ENCODE peak calls at places on chromosomes 5 and 9, in eight cellular contexts. One of them, this sample, is unnamed.

GRCh38 chr5:142078251-142078650 is 30.3 kb upstream of the NDFIP1 start:
- DNase-seq in fibroblast of the aortic adventitia: no peak
- DNase-seq in WTC11: no peak
- DNase-seq in dorsolateral prefrontal cortex: no peak
- DNase-seq in endothelial cell: no peak
- DNase-seq in progenitor cell of endocrine pancreas: no peak
- DNase-seq in neural crest cell: no peak
- DNase-seq in CD4-positive, alpha-beta T cell: no peak
- DNase-seq in this sample: no peak

GRCh38 chr5:1524799-1525623 is 1.3 kb upstream of the LPCAT1 start:
- DNase-seq in fibroblast of the aortic adventitia: no peak
- DNase-seq in WTC11: peak
- DNase-seq in dorsolateral prefrontal cortex: peak
- DNase-seq in endothelial cell: no peak
- DNase-seq in progenitor cell of endocrine pancreas: no peak
- DNase-seq in neural crest cell: no peak
- DNase-seq in CD4-positive, alpha-beta T cell: no peak
- DNase-seq in this sample: no peak

GRCh38 chr5:4101189-4101588 is 505.6 kb downstream of the IRX1 start:
- DNase-seq in fibroblast of the aortic adventitia: no peak
- DNase-seq in WTC11: no peak
- DNase-seq in dorsolateral prefrontal cortex: no peak
- DNase-seq in endothelial cell: no peak
- DNase-seq in progenitor cell of endocrine pancreas: no peak
- DNase-seq in neural crest cell: no peak
- DNase-seq in CD4-positive, alpha-beta T cell: no peak
- DNase-seq in this sample: peak

GRCh38 chr5:175678074-175678473 is 20.2 kb downstream of the HRH2 start:
- DNase-seq in fibroblast of the aortic adventitia: no peak
- DNase-seq in WTC11: no peak
- DNase-seq in dorsolateral prefrontal cortex: no peak
- DNase-seq in endothelial cell: no peak
- DNase-seq in progenitor cell of endocrine pancreas: no peak
- DNase-seq in neural crest cell: no peak
- DNase-seq in CD4-positive, alpha-beta T cell: no peak
- DNase-seq in this sample: no peak

GRCh38 chr5:3120013-3120412 is 368.5 kb upstream of the IRX2 start:
- DNase-seq in fibroblast of the aortic adventitia: no peak
- DNase-seq in WTC11: no peak
- DNase-seq in dorsolateral prefrontal cortex: no peak
- DNase-seq in endothelial cell: no peak
- DNase-seq in progenitor cell of endocrine pancreas: no peak
- DNase-seq in neural crest cell: no peak
- DNase-seq in CD4-positive, alpha-beta T cell: no peak
- DNase-seq in this sample: no peak

GRCh38 chr5:38905516-38905915 is 59.7 kb downstream of the OSMR start:
- DNase-seq in fibroblast of the aortic adventitia: peak
- DNase-seq in WTC11: no peak
- DNase-seq in dorsolateral prefrontal cortex: no peak
- DNase-seq in endothelial cell: no peak
- DNase-seq in progenitor cell of endocrine pancreas: no peak
- DNase-seq in neural crest cell: no peak
- DNase-seq in CD4-positive, alpha-beta T cell: no peak
- DNase-seq in this sample: no peak

GRCh38 chr9:105385372-105385985 is 62.4 kb upstream of the FSD1L start:
- DNase-seq in fibroblast of the aortic adventitia: peak
- DNase-seq in WTC11: no peak
- DNase-seq in dorsolateral prefrontal cortex: no peak
- DNase-seq in endothelial cell: no peak
- DNase-seq in progenitor cell of endocrine pancreas: no peak
- DNase-seq in neural crest cell: no peak
- DNase-seq in CD4-positive, alpha-beta T cell: peak
- DNase-seq in this sample: no peak

GRCh38 chr9:127090341-127090985 is 32.0 kb downstream of the ANGPTL2 start:
- DNase-seq in fibroblast of the aortic adventitia: no peak
- DNase-seq in WTC11: no peak
- DNase-seq in dorsolateral prefrontal cortex: no peak
- DNase-seq in endothelial cell: no peak
- DNase-seq in progenitor cell of endocrine pancreas: no peak
- DNase-seq in neural crest cell: no peak
- DNase-seq in CD4-positive, alpha-beta T cell: no peak
- DNase-seq in this sample: no peak

GRCh38 chr5:59486508-59486907 is 407.0 kb downstream of the PDE4D start:
- DNase-seq in fibroblast of the aortic adventitia: no peak
- DNase-seq in WTC11: no peak
- DNase-seq in dorsolateral prefrontal cortex: no peak
- DNase-seq in endothelial cell: no peak
- DNase-seq in progenitor cell of endocrine pancreas: no peak
- DNase-seq in neural crest cell: no peak
- DNase-seq in CD4-positive, alpha-beta T cell: no peak
- DNase-seq in this sample: no peak

GRCh38 chr5:140249536-140249935 is 53.4 kb downstream of the PFDN1 start:
- DNase-seq in fibroblast of the aortic adventitia: no peak
- DNase-seq in WTC11: no peak
- DNase-seq in dorsolateral prefrontal cortex: no peak
- DNase-seq in endothelial cell: no peak
- DNase-seq in progenitor cell of endocrine pancreas: no peak
- DNase-seq in neural crest cell: no peak
- DNase-seq in CD4-positive, alpha-beta T cell: no peak
- DNase-seq in this sample: no peak

GRCh38 chr5:71907001-71907564 is 188.0 kb downstream of the CARTPT start:
- DNase-seq in fibroblast of the aortic adventitia: no peak
- DNase-seq in WTC11: no peak
- DNase-seq in dorsolateral prefrontal cortex: no peak
- DNase-seq in endothelial cell: no peak
- DNase-seq in progenitor cell of endocrine pancreas: no peak
- DNase-seq in neural crest cell: no peak
- DNase-seq in CD4-positive, alpha-beta T cell: no peak
- DNase-seq in this sample: no peak

GRCh38 chr5:150780180-150780692 is 1.7 kb downstream of the SMIM3 start:
- DNase-seq in fibroblast of the aortic adventitia: peak
- DNase-seq in WTC11: no peak
- DNase-seq in dorsolateral prefrontal cortex: no peak
- DNase-seq in endothelial cell: no peak
- DNase-seq in progenitor cell of endocrine pancreas: no peak
- DNase-seq in neural crest cell: no peak
- DNase-seq in CD4-positive, alpha-beta T cell: no peak
- DNase-seq in this sample: no peak

GRCh38 chr5:72790188-72790587 is 26.3 kb upstream of the TNPO1 start:
- DNase-seq in fibroblast of the aortic adventitia: peak
- DNase-seq in WTC11: no peak
- DNase-seq in dorsolateral prefrontal cortex: no peak
- DNase-seq in endothelial cell: no peak
- DNase-seq in progenitor cell of endocrine pancreas: no peak
- DNase-seq in neural crest cell: no peak
- DNase-seq in CD4-positive, alpha-beta T cell: no peak
- DNase-seq in this sample: no peak

GRCh38 chr5:73797142-73797530 is 171.1 kb downstream of the ARHGEF28 start:
- DNase-seq in fibroblast of the aortic adventitia: peak
- DNase-seq in WTC11: no peak
- DNase-seq in dorsolateral prefrontal cortex: no peak
- DNase-seq in endothelial cell: no peak
- DNase-seq in progenitor cell of endocrine pancreas: no peak
- DNase-seq in neural crest cell: no peak
- DNase-seq in CD4-positive, alpha-beta T cell: no peak
- DNase-seq in this sample: no peak

GRCh38 chr5:125011982-125012381 is 265.5 kb upstream of the ZNF608 start:
- DNase-seq in fibroblast of the aortic adventitia: no peak
- DNase-seq in WTC11: no peak
- DNase-seq in dorsolateral prefrontal cortex: no peak
- DNase-seq in endothelial cell: no peak
- DNase-seq in progenitor cell of endocrine pancreas: no peak
- DNase-seq in neural crest cell: no peak
- DNase-seq in CD4-positive, alpha-beta T cell: no peak
- DNase-seq in this sample: no peak

GRCh38 chr5:172659909-172660628 is 19.0 kb downstream of the NEURL1B start:
- DNase-seq in fibroblast of the aortic adventitia: peak
- DNase-seq in WTC11: peak
- DNase-seq in dorsolateral prefrontal cortex: peak
- DNase-seq in endothelial cell: no peak
- DNase-seq in progenitor cell of endocrine pancreas: peak
- DNase-seq in neural crest cell: peak
- DNase-seq in CD4-positive, alpha-beta T cell: no peak
- DNase-seq in this sample: peak

GRCh38 chr5:103425686-103426454 is 136.7 kb downstream of the NUDT12 start:
- DNase-seq in fibroblast of the aortic adventitia: no peak
- DNase-seq in WTC11: no peak
- DNase-seq in dorsolateral prefrontal cortex: no peak
- DNase-seq in endothelial cell: no peak
- DNase-seq in progenitor cell of endocrine pancreas: no peak
- DNase-seq in neural crest cell: no peak
- DNase-seq in CD4-positive, alpha-beta T cell: no peak
- DNase-seq in this sample: no peak

GRCh38 chr5:10679336-10679988 is 81.6 kb downstream of the DAP start:
- DNase-seq in fibroblast of the aortic adventitia: no peak
- DNase-seq in WTC11: no peak
- DNase-seq in dorsolateral prefrontal cortex: no peak
- DNase-seq in endothelial cell: no peak
- DNase-seq in progenitor cell of endocrine pancreas: no peak
- DNase-seq in neural crest cell: no peak
- DNase-seq in CD4-positive, alpha-beta T cell: no peak
- DNase-seq in this sample: no peak

GRCh38 chr9:14992516-14992915 is 82.3 kb upstream of the FREM1 start:
- DNase-seq in fibroblast of the aortic adventitia: peak
- DNase-seq in WTC11: no peak
- DNase-seq in dorsolateral prefrontal cortex: no peak
- DNase-seq in endothelial cell: no peak
- DNase-seq in progenitor cell of endocrine pancreas: no peak
- DNase-seq in neural crest cell: no peak
- DNase-seq in CD4-positive, alpha-beta T cell: no peak
- DNase-seq in this sample: no peak

DNA sequence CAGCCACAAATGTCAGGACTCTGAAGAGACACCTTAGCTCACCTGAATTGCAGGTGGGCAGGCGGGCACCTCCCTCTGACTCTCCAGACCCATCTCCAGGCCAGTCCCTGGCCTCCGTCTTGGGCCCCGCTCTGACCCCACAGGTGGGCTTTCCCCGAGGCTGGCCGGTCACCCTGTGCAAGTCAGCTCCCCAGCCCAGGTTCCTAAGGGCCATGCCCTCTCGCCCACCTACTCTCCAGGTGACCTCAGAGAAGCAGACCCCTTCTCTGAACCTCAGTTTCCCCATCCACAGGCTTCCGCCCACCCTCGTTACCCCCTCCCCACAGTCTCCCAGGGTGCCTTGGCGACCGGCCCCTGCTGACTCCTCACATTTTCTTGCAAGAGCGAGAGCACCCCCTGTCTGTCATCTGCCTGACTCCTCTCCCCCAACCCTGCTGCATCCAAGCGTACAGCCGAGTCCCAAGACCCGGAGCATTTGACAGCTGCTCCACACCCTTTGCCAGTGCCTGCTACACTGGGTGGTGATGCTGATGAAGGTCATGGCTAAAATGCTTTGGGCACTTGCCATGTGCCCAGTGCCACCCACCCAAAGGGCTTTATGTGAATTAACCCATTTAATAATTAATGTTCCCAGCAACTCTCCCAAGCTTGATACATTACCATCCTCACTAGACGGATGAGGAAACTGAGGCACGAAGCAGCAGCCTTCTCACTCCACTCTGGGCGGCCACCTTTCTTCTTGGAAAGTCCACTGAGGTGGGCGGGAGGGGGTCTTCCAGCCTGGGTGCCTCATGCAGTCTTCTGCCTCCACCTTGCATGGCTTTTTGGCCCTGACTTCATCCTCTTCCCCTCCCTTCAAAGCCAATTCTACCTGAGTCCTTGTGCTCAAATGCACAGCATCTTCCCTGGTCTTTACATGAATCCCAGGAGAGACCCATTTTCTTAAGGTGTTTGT is 51.1 kb upstream of the ORM1 start:
- DNase-seq in fibroblast of the aortic adventitia: peak
- DNase-seq in WTC11: peak
- DNase-seq in dorsolateral prefrontal cortex: peak
- DNase-seq in endothelial cell: peak
- DNase-seq in progenitor cell of endocrine pancreas: no peak
- DNase-seq in neural crest cell: peak
- DNase-seq in CD4-positive, alpha-beta T cell: no peak
- DNase-seq in this sample: peak
- TF ChIP-seq CTCF in fibroblast of the aortic adventitia: peak
- TF ChIP-seq CTCF in WTC11: no peak
- TF ChIP-seq CTCF in dorsolateral prefrontal cortex: peak
- TF ChIP-seq CTCF in endothelial cell: peak
- TF ChIP-seq CTCF in progenitor cell of endocrine pancreas: peak
- TF ChIP-seq CTCF in neural crest cell: peak
- TF ChIP-seq CTCF in CD4-positive, alpha-beta T cell: no peak
- TF ChIP-seq CTCF in this sample: peak

GRCh38 chr5:118791986-118792734 is 196.2 kb downstream of the DTWD2 start:
- DNase-seq in fibroblast of the aortic adventitia: peak
- DNase-seq in WTC11: peak
- DNase-seq in dorsolateral prefrontal cortex: peak
- DNase-seq in endothelial cell: peak
- DNase-seq in progenitor cell of endocrine pancreas: no peak
- DNase-seq in neural crest cell: peak
- DNase-seq in CD4-positive, alpha-beta T cell: no peak
- DNase-seq in this sample: no peak
- TF ChIP-seq CTCF in fibroblast of the aortic adventitia: peak
- TF ChIP-seq CTCF in WTC11: peak
- TF ChIP-seq CTCF in dorsolateral prefrontal cortex: peak
- TF ChIP-seq CTCF in endothelial cell: peak
- TF ChIP-seq CTCF in progenitor cell of endocrine pancreas: peak
- TF ChIP-seq CTCF in neural crest cell: peak
- TF ChIP-seq CTCF in CD4-positive, alpha-beta T cell: peak
- TF ChIP-seq CTCF in this sample: peak

GRCh38 chr5:180208435-180209081 is 453 bp downstream of the RASGEF1C start:
- DNase-seq in fibroblast of the aortic adventitia: no peak
- DNase-seq in WTC11: peak
- DNase-seq in dorsolateral prefrontal cortex: no peak
- DNase-seq in endothelial cell: no peak
- DNase-seq in progenitor cell of endocrine pancreas: no peak
- DNase-seq in neural crest cell: peak
- DNase-seq in CD4-positive, alpha-beta T cell: no peak
- DNase-seq in this sample: peak
- TF ChIP-seq CTCF in fibroblast of the aortic adventitia: peak
- TF ChIP-seq CTCF in WTC11: no peak
- TF ChIP-seq CTCF in dorsolateral prefrontal cortex: no peak
- TF ChIP-seq CTCF in endothelial cell: no peak
- TF ChIP-seq CTCF in progenitor cell of endocrine pancreas: peak
- TF ChIP-seq CTCF in neural crest cell: peak
- TF ChIP-seq CTCF in CD4-positive, alpha-beta T cell: no peak
- TF ChIP-seq CTCF in this sample: no peak

GRCh38 chr5:32461441-32462120 is 17.0 kb upstream of the ZFR start:
- DNase-seq in fibroblast of the aortic adventitia: peak
- DNase-seq in WTC11: no peak
- DNase-seq in dorsolateral prefrontal cortex: no peak
- DNase-seq in endothelial cell: no peak
- DNase-seq in progenitor cell of endocrine pancreas: no peak
- DNase-seq in neural crest cell: no peak
- DNase-seq in CD4-positive, alpha-beta T cell: no peak
- DNase-seq in this sample: no peak

GRCh38 chr5:32460702-32461101 is 16.2 kb upstream of the ZFR start:
- DNase-seq in fibroblast of the aortic adventitia: no peak
- DNase-seq in WTC11: no peak
- DNase-seq in dorsolateral prefrontal cortex: no peak
- DNase-seq in endothelial cell: no peak
- DNase-seq in progenitor cell of endocrine pancreas: no peak
- DNase-seq in neural crest cell: no peak
- DNase-seq in CD4-positive, alpha-beta T cell: no peak
- DNase-seq in this sample: no peak

GRCh38 chr5:32462618-32463017 is 18.1 kb upstream of the ZFR start:
- DNase-seq in fibroblast of the aortic adventitia: peak
- DNase-seq in WTC11: no peak
- DNase-seq in dorsolateral prefrontal cortex: no peak
- DNase-seq in endothelial cell: no peak
- DNase-seq in progenitor cell of endocrine pancreas: no peak
- DNase-seq in neural crest cell: no peak
- DNase-seq in CD4-positive, alpha-beta T cell: no peak
- DNase-seq in this sample: no peak

GRCh38 chr5:32465076-32465475 is 20.5 kb upstream of the ZFR start:
- DNase-seq in fibroblast of the aortic adventitia: no peak
- DNase-seq in WTC11: no peak
- DNase-seq in dorsolateral prefrontal cortex: no peak
- DNase-seq in endothelial cell: no peak
- DNase-seq in progenitor cell of endocrine pancreas: no peak
- DNase-seq in neural crest cell: no peak
- DNase-seq in CD4-positive, alpha-beta T cell: no peak
- DNase-seq in this sample: no peak
- TF ChIP-seq CTCF in fibroblast of the aortic adventitia: no peak
- TF ChIP-seq CTCF in WTC11: no peak
- TF ChIP-seq CTCF in dorsolateral prefrontal cortex: no peak
- TF ChIP-seq CTCF in endothelial cell: no peak
- TF ChIP-seq CTCF in progenitor cell of endocrine pancreas: no peak
- TF ChIP-seq CTCF in neural crest cell: no peak
- TF ChIP-seq CTCF in CD4-positive, alpha-beta T cell: no peak
- TF ChIP-seq CTCF in this sample: no peak